ENCODE peak calls at places on chromosomes 16 and 17, in nine cellular contexts. G is activated CD4-positive, alpha-beta T cell treated with anti-CD3 and anti-CD28 coated beads for 36 hours; V is Karpas-422; T is non-pigmented ciliary epithelial cell; M is cerebellum; R is lower lobe of right lung; K is LoVo; C is T-helper 1 cell; Z is EL. N is an unnamed sample.

GRCh38 chr17:46002311-46002972 is 3.4 kb downstream of the STH start:
- DNase-seq in G (peak; percentile 83), V (peak; percentile 91), T (no peak), M (peak; percentile 80), R (peak; percentile 73), K (peak; percentile 62), C (peak; percentile 22), Z (peak; percentile 62), N (peak; percentile 58)

GRCh38 chr16:48231675-48232214 is 12.4 kb upstream of the LONP2 start:
- DNase-seq in G (peak; percentile 72), V (peak; percentile 79), T (no peak), M (no peak), R (no peak), K (no peak), C (no peak), Z (peak; percentile 35), N (no peak)

GRCh38 chr16:57938936-57939871 is 31.7 kb downstream of the CNGB1 start:
- DNase-seq in G (no peak), V (no peak), T (no peak), M (no peak), R (peak; percentile 83), K (peak; percentile 3), C (no peak), Z (peak; percentile 80), N (no peak)

GRCh38 chr16:85293899-85294642 is 181.8 kb upstream of the CIBAR2 start:
- DNase-seq in G (no peak), V (no peak), T (no peak), M (no peak), R (no peak), K (no peak), C (no peak), Z (no peak), N (no peak)

GRCh38 chr16:27374231-27374793 is 27.7 kb upstream of the IL21R start:
- DNase-seq in G (peak; percentile 49), V (no peak), T (no peak), M (no peak), R (no peak), K (no peak), C (no peak), Z (no peak), N (no peak)

GRCh38 chr17:80877095-80877828 is 114.4 kb upstream of the CHMP6 start:
- DNase-seq in G (peak; percentile 84), V (no peak), T (no peak), M (no peak), R (peak; percentile 31), K (no peak), C (no peak), Z (no peak), N (no peak)

GRCh38 chr16:25151996-25152395 is 40.5 kb downstream of the LCMT1 start:
- DNase-seq in G (no peak), V (no peak), T (peak; percentile 58), M (no peak), R (no peak), K (peak; percentile 15), C (no peak), Z (peak; percentile 86), N (peak; percentile 80)

GRCh38 chr17:60534613-60535157 is 8.6 kb upstream of the APPBP2 start:
- DNase-seq in G (no peak), V (no peak), T (no peak), M (no peak), R (no peak), K (no peak), C (no peak), Z (no peak), N (no peak)

GRCh38 chr17:65177901-65178300 is 40.7 kb downstream of the RGS9 start:
- DNase-seq in G (no peak), V (no peak), T (no peak), M (no peak), R (no peak), K (no peak), C (no peak), Z (peak; percentile 68), N (no peak)

GRCh38 chr17:47850692-47851573 is at the start of gene SP6:
- DNase-seq in G (peak; percentile 82), V (peak; percentile 76), T (no peak), M (peak; percentile 62), R (peak; percentile 84), K (peak; percentile 90), C (peak; percentile 36), Z (peak; percentile 79), N (peak; percentile 40)

GRCh38 chr17:28092109-28092508 is 49.6 kb downstream of the NLK start:
- DNase-seq in G (no peak), V (no peak), T (no peak), M (no peak), R (no peak), K (no peak), C (no peak), Z (no peak), N (no peak)

GRCh38 chr16:14486520-14487303 is 143.3 kb downstream of the PARN start:
- DNase-seq in G (no peak), V (no peak), T (peak; percentile 81), M (peak; percentile 81), R (peak; percentile 52), K (peak; percentile 80), C (no peak), Z (peak; percentile 95), N (peak; percentile 95)

GRCh38 chr17:50059759-50060273 is 3.9 kb downstream of the ITGA3 start:
- DNase-seq in G (no peak), V (no peak), T (no peak), M (no peak), R (no peak), K (no peak), C (no peak), Z (peak; percentile 63), N (no peak)

GRCh38 chr16:80114699-80115098 is 426.1 kb upstream of the DYNLRB2 start:
- DNase-seq in G (no peak), V (no peak), T (no peak), M (no peak), R (no peak), K (no peak), C (no peak), Z (no peak), N (no peak)

GRCh38 chr17:29677139-29677834 is 54.6 kb upstream of the CORO6 start:
- DNase-seq in G (no peak), V (no peak), T (no peak), M (no peak), R (no peak), K (no peak), C (no peak), Z (no peak), N (no peak)

GRCh38 chr17:48871551-48872351 is 20.8 kb upstream of the ATP5MC1 start:
- DNase-seq in G (no peak), V (no peak), T (no peak), M (no peak), R (no peak), K (peak; percentile 74), C (no peak), Z (no peak), N (no peak)

GRCh38 chr17:4903051-4903818 is at the start of gene CHRNE:
- DNase-seq in G (peak; percentile 89), V (peak; percentile 89), T (peak; percentile 47), M (peak; percentile 76), R (peak; percentile 71), K (peak; percentile 78), C (peak; percentile 46), Z (peak; percentile 72), N (peak; percentile 43)

GRCh38 chr17:59284317-59284716 is 47.1 kb upstream of the YPEL2 start:
- DNase-seq in G (no peak), V (no peak), T (no peak), M (no peak), R (no peak), K (no peak), C (no peak), Z (no peak), N (no peak)

GRCh38 chr16:1983544-1984346 is at the start of gene GFER:
- DNase-seq in G (peak; percentile 84), V (peak; percentile 97), T (peak; percentile 37), M (peak; percentile 96), R (peak; percentile 93), K (peak; percentile 95), C (peak; percentile 38), Z (peak; percentile 92), N (peak; percentile 96)

GRCh38 chr16:49557070-49557446 is 183.5 kb downstream of the C16orf78 start:
- DNase-seq in G (no peak), V (no peak), T (no peak), M (no peak), R (no peak), K (no peak), C (no peak), Z (no peak), N (no peak)

GRCh38 chr17:64343833-64344637 is 46.6 kb downstream of the PECAM1 start:
- DNase-seq in G (peak; percentile 43), V (no peak), T (peak; percentile 69), M (no peak), R (peak; percentile 82), K (no peak), C (no peak), Z (peak; percentile 82), N (no peak)

GRCh38 chr16:35629001-35629400 is 2169.6 kb downstream of the TP53TG3F start:
- DNase-seq in G (no peak), V (no peak), T (no peak), M (no peak), R (no peak), K (no peak), C (no peak), Z (no peak), N (no peak)

GRCh38 chr17:62032480-62032879 is 32.6 kb downstream of the MED13 start:
- DNase-seq in G (no peak), V (no peak), T (no peak), M (no peak), R (no peak), K (no peak), C (no peak), Z (no peak), N (no peak)

GRCh38 chr16:20023190-20023589 is 50.5 kb downstream of the GPR139 start:
- DNase-seq in G (no peak), V (peak; percentile 55), T (no peak), M (no peak), R (no peak), K (no peak), C (no peak), Z (no peak), N (no peak)

GRCh38 chr16:27463741-27464662 is 62.0 kb downstream of the IL21R start:
- DNase-seq in G (peak; percentile 46), V (no peak), T (no peak), M (no peak), R (peak; percentile 37), K (no peak), C (no peak), Z (no peak), N (no peak)

GRCh38 chr17:28426081-28426519 is 20.1 kb upstream of the SLC46A1 start:
- DNase-seq in G (peak; percentile 22), V (peak; percentile 44), T (no peak), M (no peak), R (no peak), K (no peak), C (no peak), Z (no peak), N (no peak)

GRCh38 chr17:30433514-30433913 is 43.7 kb upstream of the GOSR1 start:
- DNase-seq in G (no peak), V (no peak), T (peak; percentile 94), M (no peak), R (no peak), K (peak; percentile 42), C (no peak), Z (peak; percentile 95), N (peak; percentile 51)

GRCh38 chr16:67158637-67159600 is 790 bp downstream of the TRADD start:
- DNase-seq in G (peak; percentile 93), V (peak; percentile 83), T (no peak), M (no peak), R (peak; percentile 79), K (peak; percentile 26), C (peak; percentile 65), Z (peak; percentile 59), N (no peak)

GRCh38 chr17:80352991-80353665 is 61.8 kb upstream of the ENDOV start:
- DNase-seq in G (no peak), V (no peak), T (no peak), M (no peak), R (no peak), K (no peak), C (no peak), Z (no peak), N (no peak)

GRCh38 chr16:50279142-50279865 is 13.0 kb downstream of the ADCY7 start:
- DNase-seq in G (no peak), V (no peak), T (no peak), M (no peak), R (peak; percentile 90), K (no peak), C (no peak), Z (no peak), N (no peak)

GRCh38 chr17:53655591-53655990 is 167.1 kb upstream of the KIF2B start:
- DNase-seq in G (no peak), V (no peak), T (no peak), M (no peak), R (no peak), K (no peak), C (no peak), Z (peak; percentile 84), N (no peak)